ENCODE peak calls at places on chromosome 9, in ten cellular contexts. M is RPMI7951, A is DMS153, I is caudate nucleus, F is kidney tubule cell, C is LHCN-M2, Z is SJSA1, N is ureter, Y is dermis microvascular lymphatic vessel endothelial cell, H is GM18507. E is an unnamed sample.

GRCh38 chr9:117160254-117160653 is 254.6 kb downstream of the ASTN2 start:
- DNase-seq in I (no peak), Z (no peak), C (peak), F (peak), Y (no peak), M (no peak), N (no peak), H (no peak), A (no peak), E (no peak)

GRCh38 chr9:87525546-87526303 is 28.1 kb downstream of the DAPK1 start:
- DNase-seq in C (no peak), A (no peak), I (no peak), M (no peak), N (peak), Y (no peak), H (no peak), F (no peak), Z (no peak), E (no peak)

GRCh38 chr9:113417370-113417769 is 6.8 kb downstream of the C9orf43 start:
- DNase-seq in F (no peak), M (no peak), C (no peak), Y (no peak), Z (no peak), N (no peak), A (no peak), I (no peak), H (no peak), E (no peak)

GRCh38 chr9:76667521-76667957 is 96.7 kb upstream of the PCA3 start:
- DNase-seq in H (no peak), C (peak), N (no peak), I (no peak), Z (no peak), M (no peak), F (peak), A (no peak), Y (no peak), E (no peak)

GRCh38 chr9:35749515-35750255 is 598 bp downstream of the RGP1 start:
- DNase-seq in H (no peak), F (peak), M (no peak), Z (no peak), I (peak), Y (peak), C (peak), N (no peak), A (no peak), E (no peak)

GRCh38 chr9:6567140-6567591 is 78.4 kb downstream of the GLDC start:
- DNase-seq in M (peak), H (no peak), I (no peak), F (peak), Y (no peak), C (peak), A (no peak), N (no peak), Z (peak), E (no peak)

GRCh38 chr9:91192785-91193657 is 168.7 kb downstream of the AUH start:
- DNase-seq in A (peak), M (peak), F (peak), I (no peak), H (no peak), C (peak), Z (peak), Y (peak), N (peak), E (peak)

GRCh38 chr9:22381170-22381569 is 65.5 kb upstream of the DMRTA1 start:
- DNase-seq in A (no peak), Z (no peak), N (no peak), Y (no peak), C (no peak), I (no peak), H (no peak), M (no peak), F (no peak), E (no peak)

GRCh38 chr9:98401140-98402025 is 145.9 kb upstream of the TBC1D2 start:
- DNase-seq in N (no peak), C (no peak), Y (no peak), H (no peak), Z (no peak), F (no peak), I (no peak), M (no peak), A (no peak), E (no peak)

GRCh38 chr9:117138257-117138656 is 276.6 kb downstream of the ASTN2 start:
- DNase-seq in C (no peak), H (no peak), F (no peak), A (no peak), Y (no peak), N (no peak), Z (no peak), I (no peak), M (no peak), E (no peak)

GRCh38 chr9:89919171-89919681 is 314.4 kb downstream of the GADD45G start:
- DNase-seq in A (peak), Z (no peak), Y (no peak), M (no peak), I (no peak), F (peak), C (no peak), H (no peak), N (no peak), E (peak)

GRCh38 chr9:121489344-121489743 is 10.3 kb downstream of the GGTA1 start:
- DNase-seq in H (no peak), Z (no peak), A (no peak), M (no peak), F (no peak), I (no peak), C (no peak), N (no peak), Y (no peak), E (no peak)

GRCh38 chr9:105204416-105204815 is 40.0 kb upstream of the SLC44A1 start:
- DNase-seq in Y (no peak), A (no peak), C (no peak), I (no peak), Z (no peak), F (no peak), M (no peak), H (no peak), N (no peak), E (no peak)

GRCh38 chr9:117938086-117938485 is 233.9 kb downstream of the TLR4 start:
- DNase-seq in Z (no peak), I (no peak), C (no peak), Y (no peak), M (no peak), A (no peak), N (no peak), H (no peak), F (peak), E (no peak)

GRCh38 chr9:93346240-93347112 is 105.0 kb upstream of the FAM120A start:
- DNase-seq in M (no peak), N (no peak), H (no peak), Z (no peak), Y (no peak), F (no peak), A (no peak), C (no peak), I (no peak), E (no peak)

GRCh38 chr9:110769667-110770066 is 101.1 kb downstream of the MUSK start:
- DNase-seq in F (no peak), I (no peak), C (peak), H (no peak), Z (peak), Y (no peak), M (peak), N (no peak), A (no peak), E (no peak)

GRCh38 chr9:82170079-82170662 is 181.6 kb downstream of the SPATA31D1 start:
- DNase-seq in A (peak), N (no peak), F (no peak), I (no peak), H (no peak), Y (no peak), M (peak), C (no peak), Z (no peak), E (no peak)

GRCh38 chr9:113391917-113392316 is 9.2 kb downstream of the ALAD start:
- DNase-seq in F (no peak), I (no peak), H (no peak), Y (no peak), M (no peak), N (no peak), A (no peak), C (no peak), Z (no peak), E (no peak)

GRCh38 chr9:21294325-21294724 is 10.8 kb downstream of the IFNA5 start:
- DNase-seq in I (no peak), H (no peak), F (peak), C (peak), Y (no peak), Z (no peak), M (peak), N (no peak), A (no peak), E (no peak)

GRCh38 chr9:100561256-100561655 is 16.6 kb upstream of the CAVIN4 start:
- DNase-seq in H (no peak), Y (no peak), C (no peak), N (no peak), A (no peak), M (peak), I (no peak), Z (no peak), F (no peak), E (no peak)

GRCh38 chr9:12698293-12698692 is 5.1 kb downstream of the TYRP1 start:
- DNase-seq in Y (no peak), I (no peak), A (no peak), M (peak), H (no peak), N (no peak), F (no peak), Z (no peak), C (peak), E (no peak)

GRCh38 chr9:131986089-131986488 is 93.6 kb downstream of the MED27 start:
- DNase-seq in N (no peak), Z (no peak), I (no peak), C (no peak), M (no peak), H (no peak), F (peak), A (no peak), Y (no peak), E (no peak)

GRCh38 chr9:13450723-13451122 is 171.2 kb upstream of the MPDZ start:
- DNase-seq in A (no peak), H (no peak), Z (no peak), F (no peak), C (peak), Y (no peak), M (peak), I (no peak), N (no peak), E (no peak)

GRCh38 chr9:14992516-14992915 is 82.3 kb upstream of the FREM1 start:
- DNase-seq in C (no peak), F (no peak), I (no peak), A (no peak), H (no peak), Z (no peak), M (peak), N (no peak), Y (no peak), E (no peak)

GRCh38 chr9:71355884-71356283 is 234.5 kb upstream of the TRPM3 start:
- DNase-seq in Z (no peak), H (no peak), M (no peak), F (no peak), A (no peak), I (no peak), N (no peak), C (no peak), Y (no peak), E (no peak)

GRCh38 chr9:96417610-96418073 is 528 bp downstream of the ZNF367 start:
- DNase-seq in I (no peak), H (no peak), N (peak), F (no peak), Y (no peak), M (peak), C (no peak), A (no peak), Z (no peak), E (no peak)

GRCh38 chr9:22682536-22683392 is 236.1 kb downstream of the DMRTA1 start:
- DNase-seq in N (no peak), I (no peak), Z (no peak), H (no peak), F (peak), C (peak), Y (no peak), M (peak), A (no peak), E (no peak)

GRCh38 chr9:69171049-69171448 is 3.0 kb upstream of the TJP2 start:
- DNase-seq in I (no peak), C (no peak), F (peak), Z (no peak), M (no peak), A (no peak), N (peak), Y (no peak), H (no peak), E (no peak)

GRCh38 chr9:130555968-130556367 is 23.4 kb upstream of the FUBP3 start:
- DNase-seq in F (peak), A (no peak), Y (no peak), M (no peak), C (peak), I (no peak), H (no peak), Z (no peak), N (no peak), E (no peak)

GRCh38 chr9:125632321-125633115 is 74.5 kb downstream of the MAPKAP1 start:
- DNase-seq in Y (no peak), N (no peak), M (no peak), I (no peak), F (peak), H (peak), A (peak), Z (no peak), C (no peak), E (no peak)

GRCh38 chr9:135379540-135380267 is 99.9 kb upstream of the PPP1R26 start:
- DNase-seq in A (no peak), H (no peak), C (no peak), M (peak), N (no peak), I (no peak), F (no peak), Y (no peak), Z (no peak), E (no peak)

GRCh38 chr9:83355729-83356128 is 182.5 kb downstream of the FRMD3 start:
- DNase-seq in I (no peak), A (no peak), F (no peak), Y (no peak), Z (no peak), M (no peak), C (no peak), N (no peak), H (no peak), E (no peak)

GRCh38 chr9:26955222-26955903 is 849 bp upstream of the IFT74 start:
- DNase-seq in H (no peak), Z (no peak), N (no peak), I (no peak), Y (no peak), F (peak), C (peak), A (no peak), M (peak), E (no peak)

GRCh38 chr9:35813434-35814105 is 1.3 kb downstream of the HINT2 start:
- DNase-seq in A (no peak), Y (no peak), M (peak), F (peak), Z (no peak), I (no peak), H (no peak), C (peak), N (no peak), E (no peak)

GRCh38 chr9:77663754-77664153 is 15.6 kb upstream of the GNA14 start:
- DNase-seq in Z (no peak), C (peak), A (peak), Y (peak), F (peak), I (no peak), N (peak), M (peak), H (no peak), E (no peak)

GRCh38 chr9:134624119-134624826 is 17.3 kb upstream of the COL5A1 start:
- DNase-seq in C (no peak), H (no peak), M (peak), F (no peak), Y (no peak), N (no peak), Z (peak), I (no peak), A (no peak), E (no peak)

GRCh38 chr9:34651286-34651685 is 699 bp upstream of the IL11RA start:
- DNase-seq in Y (no peak), A (no peak), C (no peak), H (no peak), I (no peak), F (peak), Z (no peak), N (no peak), M (no peak), E (no peak)

GRCh38 chr9:121650220-121651013 is 1.0 kb upstream of the DAB2IP start:
- DNase-seq in N (peak), Y (no peak), C (no peak), M (peak), I (no peak), F (peak), Z (no peak), H (no peak), A (no peak), E (no peak)

GRCh38 chr9:88803551-88804288 is 187.5 kb upstream of the S1PR3 start:
- DNase-seq in Z (no peak), A (no peak), H (no peak), N (no peak), I (no peak), Y (no peak), M (peak), C (peak), F (no peak), E (no peak)

GRCh38 chr9:81798606-81799005 is 109.3 kb upstream of the TLE1 start:
- DNase-seq in Y (no peak), I (no peak), N (peak), H (no peak), F (no peak), Z (no peak), M (no peak), C (no peak), A (no peak), E (no peak)

E was measured in glomerular endothelial cell.